ENCODE peak calls at places on chromosomes 5 and 9, in five cellular contexts. K is aorta; B is activated gamma-delta T cell treated with anti-CD3 and anti-CD28 coated beads, Interleukin-2, amount 50 U/mL, for 16 hours; V is T follicular helper cell; Y is NCI-H345. H is an unnamed sample.

GRCh38 chr5:143370440-143370839 is 33.0 kb downstream of the NR3C1 start:
- DNase-seq in B (no peak), Y (no peak), V (no peak), K (no peak), H (no peak)

GRCh38 chr5:168770036-168770498 is 190.9 kb upstream of the PANK3 start:
- DNase-seq in K (no peak), V (no peak), B (no peak), Y (no peak), H (no peak)

GRCh38 chr9:4228606-4229005 is 71.3 kb downstream of the GLIS3 start:
- DNase-seq in K (no peak), V (no peak), Y (no peak), B (no peak), H (no peak)

GRCh38 chr9:124199474-124199873 is 58.3 kb upstream of the NEK6 start:
- DNase-seq in B (no peak), V (no peak), K (no peak), Y (no peak), H (no peak)

GRCh38 chr5:125295405-125295872 is 549.0 kb upstream of the ZNF608 start:
- DNase-seq in V (no peak), Y (no peak), K (no peak), B (no peak), H (no peak)

GRCh38 chr9:94935396-94935795 is 208.9 kb downstream of the AOPEP start:
- DNase-seq in Y (no peak), K (no peak), B (no peak), V (no peak), H (no peak)

GRCh38 chr9:137236238-137236935 is 4.7 kb upstream of the TUBB4B start:
- DNase-seq in B (peak), V (peak), K (peak), Y (peak), H (peak)

GRCh38 chr5:76517334-76517733 is 105.9 kb downstream of the F2RL2 start:
- DNase-seq in K (no peak), V (no peak), B (no peak), Y (no peak), H (no peak)

GRCh38 chr5:135033026-135033861 is 784 bp downstream of the PITX1 start:
- DNase-seq in K (peak), Y (peak), B (no peak), V (no peak), H (peak)

GRCh38 chr5:74866653-74867162 is 521 bp upstream of the FAM169A start:
- DNase-seq in Y (no peak), V (no peak), K (no peak), B (no peak), H (no peak)

GRCh38 chr5:42912184-42912766 is 100.6 kb upstream of the SELENOP start:
- DNase-seq in V (peak), Y (peak), B (peak), K (no peak), H (peak)

GRCh38 chr5:73387630-73388370 is 60.8 kb downstream of the FOXD1 start:
- DNase-seq in K (no peak), V (peak), Y (peak), B (peak), H (peak)

GRCh38 chr9:129434187-129434586 is 186.7 kb downstream of the C9orf50 start:
- DNase-seq in B (no peak), V (no peak), Y (no peak), K (no peak), H (no peak)

GRCh38 chr5:68922172-68922987 is 171.4 kb upstream of the SLC30A5 start:
- DNase-seq in Y (no peak), V (no peak), B (no peak), K (no peak), H (no peak)

GRCh38 chr5:43396762-43397304 is 15.4 kb downstream of the CCL28 start:
- DNase-seq in K (peak), Y (no peak), B (peak), V (peak), H (peak)